ENCODE peak calls at places on chromosomes 11 and 22, in six cellular contexts. K is caudate nucleus; J is kidney; G is stomach; B is CD8-positive, alpha-beta T cell; N is tibial nerve. E is an unnamed sample.

GRCh38 chr11:129610125-129610524 is 205.5 kb upstream of the TMEM45B start:
- DNase-seq in K (no peak), J (no peak), G (no peak), B (no peak), N (no peak), E (no peak)

GRCh38 chr11:124670732-124671131 is 2.8 kb downstream of the SIAE start:
- DNase-seq in K (peak), J (no peak), G (no peak), B (peak), N (no peak), E (no peak)

GRCh38 chr11:106422585-106422984 is 345.1 kb downstream of the AASDHPPT start:
- DNase-seq in K (no peak), J (no peak), G (no peak), B (no peak), N (no peak), E (no peak)

GRCh38 chr22:47176573-47177333 is 414.3 kb downstream of the TBC1D22A start:
- DNase-seq in K (no peak), J (peak), G (no peak), B (no peak), N (peak), E (no peak)

GRCh38 chr11:124725719-124726105 is 14.0 kb upstream of the NRGN start:
- DNase-seq in K (no peak), J (no peak), G (no peak), B (no peak), N (no peak), E (no peak)

GRCh38 chr11:133180201-133180600 is 352.1 kb downstream of the OPCML start:
- DNase-seq in K (no peak), J (no peak), G (no peak), B (no peak), N (no peak), E (no peak)

GRCh38 chr22:35352214-35353111 is 28.4 kb upstream of the HMOX1 start:
- DNase-seq in K (no peak), J (peak), G (peak), B (peak), N (peak), E (no peak)

GRCh38 chr22:19453718-19454117 is 6.2 kb upstream of the C22orf39 start:
- DNase-seq in K (no peak), J (no peak), G (no peak), B (no peak), N (no peak), E (no peak)

GRCh38 chr11:68077617-68078592 is 39.1 kb downstream of the TCIRG1 start:
- DNase-seq in K (no peak), J (no peak), G (peak), B (no peak), N (no peak), E (no peak)

GRCh38 chr11:129766858-129767604 is 48.6 kb upstream of the TMEM45B start:
- DNase-seq in K (no peak), J (no peak), G (peak), B (no peak), N (no peak), E (no peak)

GRCh38 chr11:16346975-16347374 is 9.4 kb downstream of the SOX6 start:
- DNase-seq in K (no peak), J (no peak), G (no peak), B (no peak), N (no peak), E (no peak)

GRCh38 chr11:108965602-108966001 is 300.7 kb downstream of the DDX10 start:
- DNase-seq in K (no peak), J (no peak), G (no peak), B (no peak), N (no peak), E (no peak)

GRCh38 chr11:123549901-123550619 is 104.4 kb downstream of the SCN3B start:
- DNase-seq in K (no peak), J (no peak), G (no peak), B (no peak), N (no peak), E (no peak)

GRCh38 chr11:78253797-78254196 is 65.1 kb downstream of the USP35 start:
- DNase-seq in K (no peak), J (no peak), G (no peak), B (no peak), N (no peak), E (no peak)

GRCh38 chr22:46971141-46971775 is 208.8 kb downstream of the TBC1D22A start:
- DNase-seq in K (no peak), J (peak), G (no peak), B (no peak), N (no peak), E (no peak)

GRCh38 chr22:18952022-18952421 is 15.9 kb upstream of the PRODH start:
- DNase-seq in K (no peak), J (peak), G (no peak), B (no peak), N (no peak), E (no peak)

GRCh38 chr11:109166441-109166840 is 255.5 kb upstream of the C11orf87 start:
- DNase-seq in K (no peak), J (no peak), G (no peak), B (no peak), N (no peak), E (no peak)

GRCh38 chr11:67627788-67628624 is 1.7 kb downstream of the NUDT8 start:
- DNase-seq in K (no peak), J (peak), G (no peak), B (no peak), N (no peak), E (no peak)

GRCh38 chr11:103800406-103801114 is 235.9 kb upstream of the DDI1 start:
- DNase-seq in K (no peak), J (no peak), G (no peak), B (no peak), N (no peak), E (no peak)

GRCh38 chr11:131889760-131890620 is 519.6 kb downstream of the NTM start:
- DNase-seq in K (no peak), J (no peak), G (no peak), B (no peak), N (no peak), E (no peak)

GRCh38 chr11:95330332-95330731 is 99.3 kb upstream of the SESN3 start:
- DNase-seq in K (no peak), J (no peak), G (no peak), B (no peak), N (no peak), E (no peak)

GRCh38 chr11:112770487-112770886 is 190.7 kb upstream of the NCAM1 start:
- DNase-seq in K (peak), J (no peak), G (no peak), B (no peak), N (no peak), E (no peak)

GRCh38 chr11:114326776-114327175 is 30.6 kb downstream of the NNMT start:
- DNase-seq in K (no peak), J (no peak), G (no peak), B (no peak), N (no peak), E (no peak)

GRCh38 chr11:47415949-47416472 is 7.6 kb downstream of the SLC39A13 start:
- DNase-seq in K (no peak), J (peak), G (peak), B (no peak), N (peak), E (no peak)

GRCh38 chr22:33112606-33113005 is 54.4 kb upstream of the SYN3 start:
- DNase-seq in K (no peak), J (no peak), G (no peak), B (no peak), N (no peak), E (no peak)

GRCh38 chr11:102760355-102761035 is 19.9 kb downstream of the MMP10 start:
- DNase-seq in K (no peak), J (no peak), G (no peak), B (no peak), N (no peak), E (no peak)

GRCh38 chr11:13104619-13105236 is 95.6 kb downstream of the RASSF10 start:
- DNase-seq in K (no peak), J (no peak), G (no peak), B (no peak), N (no peak), E (no peak)

GRCh38 chr11:100576044-100577021 is 110.8 kb upstream of the ARHGAP42 start:
- DNase-seq in K (no peak), J (no peak), G (no peak), B (no peak), N (no peak), E (no peak)

GRCh38 chr22:36398602-36399472 is 11.1 kb upstream of the MYH9 start:
- DNase-seq in K (no peak), J (no peak), G (no peak), B (no peak), N (no peak), E (no peak)

GRCh38 chr11:126879516-126879915 is 121.1 kb downstream of the KIRREL3 start:
- DNase-seq in K (no peak), J (no peak), G (no peak), B (no peak), N (no peak), E (no peak)

GRCh38 chr11:3056296-3057068 is 741 bp downstream of the CARS1 start:
- DNase-seq in K (no peak), J (peak), G (peak), B (no peak), N (no peak), E (no peak)

GRCh38 chr11:12179019-12179418 is 68.6 kb downstream of the MICAL2 start:
- DNase-seq in K (no peak), J (no peak), G (peak), B (no peak), N (no peak), E (no peak)

GRCh38 chr11:45275823-45276222 is 10.3 kb downstream of the SYT13 start:
- DNase-seq in K (no peak), J (no peak), G (no peak), B (no peak), N (no peak), E (no peak)

GRCh38 chr11:31499576-31500178 is 9.7 kb downstream of the IMMP1L start:
- DNase-seq in K (no peak), J (no peak), G (no peak), B (no peak), N (no peak), E (no peak)

GRCh38 chr11:59429924-59430516 is 3.8 kb upstream of the OR5A2 start:
- DNase-seq in K (no peak), J (no peak), G (no peak), B (no peak), N (no peak), E (no peak)

DNA sequence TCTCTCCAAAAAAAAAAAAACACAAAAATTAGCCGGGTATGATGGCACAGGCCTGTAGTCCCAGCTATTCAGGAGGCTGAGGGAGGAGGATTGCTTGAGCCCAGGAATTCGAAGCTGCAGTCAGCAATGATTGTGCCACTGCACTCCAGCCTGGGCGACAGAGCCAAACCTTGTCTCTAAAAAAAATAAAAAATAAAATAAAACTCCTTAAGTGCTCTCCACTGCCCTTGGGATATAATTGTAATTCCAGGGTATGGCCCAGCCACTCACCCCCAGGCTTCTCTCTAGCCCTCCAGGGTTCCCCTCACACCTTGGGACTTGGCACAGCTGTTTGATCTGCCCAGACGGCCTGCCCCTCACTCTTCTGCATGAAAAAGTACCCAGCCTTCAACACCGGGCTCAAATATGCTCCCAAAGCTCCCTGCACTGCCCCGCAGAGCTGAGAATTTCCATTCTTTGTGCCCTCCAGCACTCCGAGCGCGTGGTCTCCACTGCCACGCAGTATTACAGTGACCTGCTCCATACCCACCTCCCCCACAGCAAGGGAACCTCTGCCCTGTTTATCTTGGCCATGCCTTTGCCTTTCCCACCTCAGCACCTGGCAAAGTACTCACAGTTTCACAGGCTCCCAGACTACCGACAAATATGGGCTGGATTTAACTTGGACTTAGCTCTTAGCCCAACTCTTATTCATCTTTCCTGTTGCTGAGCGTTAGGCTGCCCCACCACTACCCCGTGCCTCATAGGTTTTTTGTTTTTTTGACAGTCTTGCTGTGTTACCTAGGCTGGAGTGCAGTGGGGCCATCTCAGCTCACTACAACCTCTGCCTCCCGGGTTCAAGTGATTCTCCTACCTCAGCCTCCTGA is 7.6 kb upstream of the FTH1 start:
- DNase-seq in K (no peak), J (no peak), G (peak), B (no peak), N (no peak), E (no peak)
- H3K27ac ChIP-seq in K (peak), J (peak), G (peak), B (no peak), N (peak), E (peak)

DNA sequence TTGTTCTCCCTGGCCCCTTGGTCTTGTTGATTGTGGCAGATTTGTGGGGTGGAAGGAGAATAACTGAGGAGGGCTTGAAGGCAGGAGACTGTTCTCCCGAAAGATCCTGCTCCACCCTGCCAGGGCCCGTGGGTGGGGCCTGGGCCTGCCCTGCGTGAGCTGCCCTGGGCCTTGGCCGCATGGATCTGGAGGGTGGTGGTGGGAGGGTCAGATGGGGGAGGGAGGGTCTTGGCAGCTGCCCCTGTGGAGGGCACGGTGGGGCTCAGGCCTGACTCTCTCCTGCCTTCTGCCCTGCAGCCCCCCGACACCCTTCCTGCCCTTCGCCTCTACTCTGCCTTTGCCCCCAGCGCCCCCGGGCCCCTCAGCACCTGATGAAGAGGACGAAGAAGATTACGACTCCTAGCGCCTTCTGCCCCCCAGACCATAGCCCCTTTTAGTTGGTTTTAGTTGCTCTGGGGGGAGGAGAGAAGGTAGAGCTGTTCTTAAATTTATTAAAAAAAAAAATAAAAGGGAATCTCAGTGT is 1.9 kb downstream of the DRAP1 start:
- DNase-seq in K (no peak), J (no peak), G (no peak), B (no peak), N (no peak), E (no peak)
- H3K27ac ChIP-seq in K (no peak), J (no peak), G (no peak), B (no peak), N (peak), E (no peak)

DNA sequence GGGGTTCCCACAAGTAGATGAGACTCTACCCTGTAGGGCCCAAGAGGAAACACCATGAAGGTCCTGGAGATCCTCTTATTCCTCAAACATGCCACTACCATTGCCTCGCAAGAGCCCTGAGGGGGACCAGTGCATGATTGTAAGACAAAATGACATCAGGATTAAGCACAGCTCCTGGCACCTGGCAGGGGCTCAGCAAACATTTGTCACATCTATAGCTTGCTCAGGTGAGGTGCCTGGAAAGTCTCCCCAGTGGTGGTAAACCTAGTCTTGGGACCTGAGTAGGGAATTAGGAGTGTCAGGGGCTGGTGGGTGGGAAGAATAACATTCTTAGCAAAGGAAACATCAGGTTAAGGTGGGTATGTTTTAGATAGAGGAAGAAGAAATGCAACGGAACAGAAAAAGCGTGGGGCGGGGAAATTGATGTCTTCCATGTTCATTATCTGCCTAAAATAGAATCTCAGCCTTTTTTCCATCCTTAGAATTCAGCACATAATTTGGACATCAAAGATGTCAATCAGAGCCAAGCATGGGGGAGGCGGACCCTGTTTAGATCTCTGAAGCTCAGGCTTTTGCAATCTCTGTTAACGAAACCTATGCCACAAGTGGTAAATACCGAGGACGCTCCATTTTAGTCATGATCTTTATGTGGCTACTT is 925 bp downstream of the YPEL1 start:
- DNase-seq in K (no peak), J (no peak), G (no peak), B (no peak), N (no peak), E (no peak)
- H3K27ac ChIP-seq in K (peak), J (no peak), G (peak), B (peak), N (peak), E (peak)

GRCh38 chr11:104934594-104934993 is 33.8 kb downstream of the CASP4 start:
- DNase-seq in K (no peak), J (no peak), G (no peak), B (no peak), N (no peak), E (no peak)
- H3K27ac ChIP-seq in K (no peak), J (no peak), G (no peak), B (no peak), N (no peak), E (no peak)

DNA sequence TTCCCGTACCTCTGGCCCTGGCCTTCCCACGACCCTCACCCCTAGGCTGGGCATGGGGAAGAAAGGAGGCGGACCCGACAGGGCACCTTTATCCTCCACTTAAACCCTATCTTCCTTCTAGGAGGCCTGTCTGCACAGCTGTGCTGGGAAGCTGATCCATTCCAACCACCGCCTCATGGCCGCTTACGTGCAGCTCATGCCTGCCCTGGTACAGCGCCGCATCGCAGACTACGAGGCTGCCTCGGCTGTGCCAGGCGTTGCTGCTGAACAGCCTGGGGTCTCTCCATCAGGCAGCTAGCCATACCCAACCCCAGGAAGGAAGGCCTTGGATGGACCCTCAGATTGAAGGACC is 599 bp downstream of the TIMM10B start:
- DNase-seq in K (no peak), J (no peak), G (no peak), B (peak), N (no peak), E (no peak)
- H3K27ac ChIP-seq in K (peak), J (peak), G (peak), B (peak), N (peak), E (peak)